ENCODE peak calls at places on chromosomes 3 and 15, in seven cellular contexts. F, W, E, Q, V, N and A are unnamed samples.

GRCh38 chr3:139934557-139935070 is 371 bp upstream of the CLSTN2 start:
- DNase-seq in F (peak; percentile 24), W (no peak), E (peak; percentile 85), Q (no peak), V (no peak), N (peak; percentile 52), A (peak; percentile 23)

GRCh38 chr3:61417352-61417751 is 144.0 kb upstream of the PTPRG start:
- DNase-seq in F (no peak), W (no peak), E (no peak), Q (no peak), V (no peak), N (no peak), A (no peak)

GRCh38 chr15:60651734-60652141 is 172.8 kb upstream of the ICE2 start:
- DNase-seq in F (no peak), W (no peak), E (no peak), Q (no peak), V (no peak), N (no peak), A (no peak)

GRCh38 chr3:181561605-181562031 is 150.1 kb upstream of the SOX2 start:
- DNase-seq in F (no peak), W (no peak), E (no peak), Q (no peak), V (no peak), N (no peak), A (no peak)

GRCh38 chr3:100606894-100607512 is 2.4 kb upstream of the ADGRG7 start:
- DNase-seq in F (no peak), W (no peak), E (no peak), Q (no peak), V (no peak), N (no peak), A (no peak)

GRCh38 chr3:191783039-191783438 is 322.1 kb downstream of the PYDC2 start:
- DNase-seq in F (no peak), W (no peak), E (no peak), Q (no peak), V (no peak), N (no peak), A (peak; percentile 42)

GRCh38 chr3:16288664-16289063 is 23.7 kb downstream of the OXNAD1 start:
- DNase-seq in F (no peak), W (no peak), E (no peak), Q (no peak), V (no peak), N (peak; percentile 54), A (no peak)

GRCh38 chr3:17336291-17336690 is 406.1 kb downstream of the TBC1D5 start:
- DNase-seq in F (no peak), W (no peak), E (no peak), Q (no peak), V (no peak), N (no peak), A (no peak)

GRCh38 chr3:150737874-150738679 is 24.9 kb downstream of the SIAH2 start:
- DNase-seq in F (no peak), W (no peak), E (no peak), Q (peak; percentile 70), V (peak; percentile 70), N (no peak), A (peak; percentile 88)

GRCh38 chr3:9785602-9786001 is 6.7 kb downstream of the TADA3 start:
- DNase-seq in F (no peak), W (no peak), E (no peak), Q (peak; percentile 36), V (no peak), N (no peak), A (no peak)

GRCh38 chr3:9787714-9788113 is 4.6 kb downstream of the TADA3 start:
- DNase-seq in F (no peak), W (no peak), E (no peak), Q (no peak), V (no peak), N (no peak), A (no peak)

GRCh38 chr3:9786209-9786739 is 6.0 kb downstream of the TADA3 start:
- DNase-seq in F (no peak), W (no peak), E (no peak), Q (peak; percentile 55), V (no peak), N (no peak), A (no peak)

GRCh38 chr3:9784876-9785443 is 7.3 kb downstream of the TADA3 start:
- DNase-seq in F (no peak), W (no peak), E (no peak), Q (no peak), V (no peak), N (no peak), A (no peak)

DNA sequence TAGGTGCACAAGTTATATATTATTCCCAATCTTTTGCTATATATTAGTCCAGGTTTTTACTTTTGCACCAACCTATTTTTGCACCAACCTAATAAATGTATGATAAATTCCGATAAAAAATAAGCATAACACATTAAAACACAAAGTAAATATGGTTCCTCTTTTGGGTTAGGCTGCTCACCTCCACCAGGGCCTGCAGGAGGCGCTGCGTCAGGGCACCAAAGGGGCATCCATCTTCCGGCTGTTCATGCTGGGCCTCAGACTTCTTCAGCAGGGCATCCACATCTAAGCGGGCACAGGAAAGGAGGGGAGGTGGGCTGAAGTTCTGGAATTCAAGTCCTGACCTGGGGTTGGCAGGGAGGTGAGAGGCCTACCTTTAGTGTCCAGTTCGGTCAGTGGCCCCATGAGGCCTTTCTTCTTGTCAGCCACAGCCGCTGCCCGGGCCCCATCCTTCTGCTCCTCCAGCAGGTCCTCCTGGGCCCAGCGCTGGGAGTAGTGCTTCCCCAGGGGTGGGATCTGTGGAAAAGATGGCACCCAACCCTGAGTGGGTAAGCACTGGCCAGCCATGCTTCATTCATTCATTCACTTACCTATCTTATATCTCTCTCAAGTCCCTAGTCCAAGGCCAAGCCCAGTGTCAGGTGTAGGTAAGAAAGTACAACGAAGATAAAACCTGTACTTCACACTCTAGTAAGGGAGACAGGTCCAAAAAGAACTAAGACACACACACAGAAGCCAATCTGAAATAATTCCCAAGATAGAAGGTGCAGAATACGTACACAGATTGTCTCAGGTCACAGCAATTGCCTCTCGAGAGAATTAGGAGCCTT is 5.2 kb downstream of the TADA3 start:
- DNase-seq in F (no peak), W (no peak), E (no peak), Q (peak; percentile 54), V (no peak), N (no peak), A (no peak)
- TF ChIP-seq CTCF in F (peak; percentile 21), W (no peak), E (peak; percentile 49), Q (peak; percentile 76), V (peak; percentile 35), N (peak; percentile 9), A (peak; percentile 50)

DNA sequence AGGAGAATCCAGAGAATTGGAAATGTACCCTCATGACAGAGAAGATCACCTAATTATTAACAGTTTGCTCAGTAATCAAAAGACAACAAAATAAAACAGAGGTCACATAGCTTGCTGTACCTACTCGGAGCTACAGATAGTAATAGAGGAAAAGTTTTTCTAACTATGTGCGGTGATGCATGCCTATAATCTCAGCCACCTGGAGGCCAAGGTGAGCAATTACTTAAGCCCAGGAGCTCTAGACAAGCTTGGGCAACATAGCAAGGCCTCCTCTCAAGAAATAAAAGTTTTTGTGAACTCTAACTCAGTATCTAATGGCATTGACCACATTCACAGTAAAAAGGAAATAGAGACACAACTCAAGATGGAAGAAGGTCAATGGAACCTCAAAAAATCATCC is 243.6 kb downstream of the ATP8B4 start:
- DNase-seq in F (no peak), W (no peak), E (no peak), Q (no peak), V (peak; percentile 11), N (no peak), A (peak; percentile 47)
- TF ChIP-seq CTCF in F (no peak), W (no peak), E (no peak), Q (no peak), V (no peak), N (no peak), A (peak; percentile 48)

GRCh38 chr15:66746231-66746605 is 44.2 kb downstream of the SMAD6 start:
- DNase-seq in F (no peak), W (no peak), E (no peak), Q (peak; percentile 33), V (no peak), N (peak; percentile 45), A (no peak)

GRCh38 chr15:66745530-66746230 is 43.6 kb downstream of the SMAD6 start:
- DNase-seq in F (no peak), W (no peak), E (no peak), Q (no peak), V (no peak), N (no peak), A (no peak)

GRCh38 chr15:66743703-66744536 is 41.9 kb downstream of the SMAD6 start:
- DNase-seq in F (no peak), W (no peak), E (no peak), Q (peak; percentile 22), V (no peak), N (peak; percentile 49), A (no peak)

GRCh38 chr15:66743204-66743603 is 41.2 kb downstream of the SMAD6 start:
- DNase-seq in F (no peak), W (no peak), E (no peak), Q (no peak), V (no peak), N (no peak), A (no peak)

DNA sequence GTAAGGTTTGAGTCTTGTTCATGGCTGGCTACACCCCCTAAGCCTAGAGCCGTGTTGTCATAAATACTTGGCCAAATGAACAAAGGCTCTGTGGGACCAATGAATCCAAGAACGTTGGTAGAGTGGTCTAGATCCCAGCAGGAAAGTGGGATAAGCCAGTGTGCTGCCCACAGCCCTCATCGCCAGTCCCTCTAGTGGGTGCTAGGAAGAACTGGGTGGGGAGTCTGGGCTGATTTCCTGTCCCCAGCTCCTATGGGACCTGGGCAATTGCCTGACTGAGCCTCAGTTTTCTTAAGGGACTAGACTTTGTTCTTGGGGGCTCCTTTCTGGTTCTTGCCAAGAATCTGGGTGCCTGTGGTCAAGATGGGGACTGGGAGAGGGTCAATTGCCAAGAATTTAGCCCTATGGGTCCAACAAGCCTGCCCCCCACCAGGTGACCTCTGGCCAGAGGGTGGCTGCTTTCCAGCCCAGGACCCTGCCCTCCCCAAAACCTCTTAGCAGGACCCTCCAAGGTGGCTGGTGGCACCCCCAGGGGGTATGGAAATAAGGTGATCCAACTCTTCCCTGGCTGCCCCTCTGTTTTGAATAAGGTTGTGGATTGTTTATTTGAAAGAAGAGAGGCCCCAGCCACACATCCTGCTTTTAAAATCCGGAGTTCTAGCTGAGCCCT is 42.7 kb downstream of the SMAD6 start:
- DNase-seq in F (no peak), W (no peak), E (no peak), Q (no peak), V (no peak), N (no peak), A (no peak)
- TF ChIP-seq CTCF in F (no peak), W (no peak), E (no peak), Q (no peak), V (no peak), N (no peak), A (no peak)

GRCh38 chr3:11853450-11853849 is 6.8 kb upstream of the TAMM41 start:
- DNase-seq in F (no peak), W (no peak), E (no peak), Q (no peak), V (no peak), N (no peak), A (no peak)

GRCh38 chr3:11846281-11847034 is at the start of gene TAMM41:
- DNase-seq in F (peak; percentile 93), W (peak; percentile 63), E (peak; percentile 90), Q (peak; percentile 95), V (peak; percentile 89), N (peak; percentile 93), A (peak; percentile 91)

GRCh38 chr3:11847035-11847394 is 330 bp upstream of the TAMM41 start:
- DNase-seq in F (no peak), W (no peak), E (no peak), Q (no peak), V (no peak), N (no peak), A (no peak)

GRCh38 chr3:11847607-11848006 is 922 bp upstream of the TAMM41 start:
- DNase-seq in F (no peak), W (no peak), E (no peak), Q (no peak), V (peak; percentile 17), N (no peak), A (peak; percentile 21)

GRCh38 chr3:11850003-11850402 is 3.3 kb upstream of the TAMM41 start:
- DNase-seq in F (no peak), W (no peak), E (no peak), Q (no peak), V (no peak), N (no peak), A (no peak)
- TF ChIP-seq CTCF in F (no peak), W (no peak), E (no peak), Q (no peak), V (no peak), N (no peak), A (no peak)